ENCODE peak calls at places on chromosomes 1 and 21, in four cellular contexts. One of them, this sample, is unnamed.

GRCh38 chr21:42724226-42724920 is 71.0 kb downstream of the PDE9A start:
- DNase-seq in body of pancreas: peak
- DNase-seq in breast epithelium: no peak
- DNase-seq in cardiac fibroblast: peak
- DNase-seq in this sample: peak

GRCh38 chr1:111110197-111110899 is 29.5 kb downstream of the DRAM2 start:
- DNase-seq in body of pancreas: peak
- DNase-seq in breast epithelium: no peak
- DNase-seq in cardiac fibroblast: peak
- DNase-seq in this sample: peak

GRCh38 chr21:37145635-37146111 is 72.6 kb downstream of the TTC3 start:
- DNase-seq in body of pancreas: no peak
- DNase-seq in breast epithelium: no peak
- DNase-seq in cardiac fibroblast: peak
- DNase-seq in this sample: peak

GRCh38 chr1:32464191-32464715 is 619 bp upstream of the ZBTB8B start:
- DNase-seq in body of pancreas: peak
- DNase-seq in breast epithelium: no peak
- DNase-seq in cardiac fibroblast: no peak
- DNase-seq in this sample: peak

GRCh38 chr1:68485431-68486022 is 11.4 kb downstream of the DEPDC1 start:
- DNase-seq in body of pancreas: no peak
- DNase-seq in breast epithelium: no peak
- DNase-seq in cardiac fibroblast: no peak
- DNase-seq in this sample: no peak

GRCh38 chr1:169964206-169964605 is 70.5 kb upstream of the SCYL3 start:
- DNase-seq in body of pancreas: no peak
- DNase-seq in breast epithelium: no peak
- DNase-seq in cardiac fibroblast: no peak
- DNase-seq in this sample: no peak

GRCh38 chr1:155272466-155273133 is 704 bp downstream of the CLK2 start:
- DNase-seq in body of pancreas: no peak
- DNase-seq in breast epithelium: no peak
- DNase-seq in cardiac fibroblast: peak
- DNase-seq in this sample: peak

GRCh38 chr1:24386931-24387330 is 26.7 kb downstream of the STPG1 start:
- DNase-seq in body of pancreas: no peak
- DNase-seq in breast epithelium: peak
- DNase-seq in cardiac fibroblast: no peak
- DNase-seq in this sample: no peak

GRCh38 chr1:189141056-189141455 is 1336.6 kb downstream of the BRINP3 start:
- DNase-seq in body of pancreas: no peak
- DNase-seq in breast epithelium: no peak
- DNase-seq in cardiac fibroblast: no peak
- DNase-seq in this sample: no peak

GRCh38 chr21:44789880-44790279 is 11.7 kb downstream of the UBE2G2 start:
- DNase-seq in body of pancreas: no peak
- DNase-seq in breast epithelium: no peak
- DNase-seq in cardiac fibroblast: peak
- DNase-seq in this sample: peak

GRCh38 chr1:224980181-224980580 is 50.7 kb downstream of the DNAH14 start:
- DNase-seq in body of pancreas: no peak
- DNase-seq in breast epithelium: no peak
- DNase-seq in cardiac fibroblast: no peak
- DNase-seq in this sample: no peak

GRCh38 chr1:174445817-174446216 is 1.9 kb upstream of the GPR52 start:
- DNase-seq in body of pancreas: no peak
- DNase-seq in breast epithelium: no peak
- DNase-seq in cardiac fibroblast: no peak
- DNase-seq in this sample: no peak

GRCh38 chr1:159913451-159914192 is 11.7 kb downstream of the TAGLN2 start:
- DNase-seq in body of pancreas: peak
- DNase-seq in breast epithelium: no peak
- DNase-seq in cardiac fibroblast: no peak
- DNase-seq in this sample: no peak

GRCh38 chr1:59215766-59216291 is 81.1 kb upstream of the FGGY start:
- DNase-seq in body of pancreas: no peak
- DNase-seq in breast epithelium: no peak
- DNase-seq in cardiac fibroblast: no peak
- DNase-seq in this sample: no peak

GRCh38 chr1:51840743-51841461 is 37.6 kb downstream of the NRDC start:
- DNase-seq in body of pancreas: no peak
- DNase-seq in breast epithelium: no peak
- DNase-seq in cardiac fibroblast: no peak
- DNase-seq in this sample: no peak

GRCh38 chr1:151875419-151876097 is 22.0 kb upstream of the THEM5 start:
- DNase-seq in body of pancreas: no peak
- DNase-seq in breast epithelium: no peak
- DNase-seq in cardiac fibroblast: no peak
- DNase-seq in this sample: no peak

GRCh38 chr1:30749691-30750583 is 7.6 kb downstream of the LAPTM5 start:
- DNase-seq in body of pancreas: peak
- DNase-seq in breast epithelium: no peak
- DNase-seq in cardiac fibroblast: no peak
- DNase-seq in this sample: no peak

GRCh38 chr1:41476807-41477361 is 7.6 kb downstream of the EDN2 start:
- DNase-seq in body of pancreas: peak
- DNase-seq in breast epithelium: no peak
- DNase-seq in cardiac fibroblast: peak
- DNase-seq in this sample: no peak

GRCh38 chr1:5965586-5966131 is 26.6 kb downstream of the NPHP4 start:
- DNase-seq in body of pancreas: no peak
- DNase-seq in breast epithelium: no peak
- DNase-seq in cardiac fibroblast: no peak
- DNase-seq in this sample: no peak

GRCh38 chr1:159282118-159282517 is 20.0 kb upstream of the FCER1A start:
- DNase-seq in body of pancreas: no peak
- DNase-seq in breast epithelium: no peak
- DNase-seq in cardiac fibroblast: peak
- DNase-seq in this sample: no peak

GRCh38 chr1:40197656-40198055 is 36.5 kb downstream of the RLF start:
- DNase-seq in body of pancreas: no peak
- DNase-seq in breast epithelium: no peak
- DNase-seq in cardiac fibroblast: no peak
- DNase-seq in this sample: no peak

GRCh38 chr1:23869818-23870217 is 1.7 kb upstream of the FUCA1 start:
- DNase-seq in body of pancreas: no peak
- DNase-seq in breast epithelium: no peak
- DNase-seq in cardiac fibroblast: no peak
- DNase-seq in this sample: no peak

GRCh38 chr1:204366759-204367158 is 7.0 kb upstream of the PLEKHA6 start:
- DNase-seq in body of pancreas: no peak
- DNase-seq in breast epithelium: no peak
- DNase-seq in cardiac fibroblast: no peak
- DNase-seq in this sample: no peak

GRCh38 chr1:244106837-244107491 is 55.9 kb downstream of the ZBTB18 start:
- DNase-seq in body of pancreas: no peak
- DNase-seq in breast epithelium: no peak
- DNase-seq in cardiac fibroblast: no peak
- DNase-seq in this sample: no peak

GRCh38 chr1:12539705-12540579 is 78.1 kb downstream of the DHRS3 start:
- DNase-seq in body of pancreas: peak
- DNase-seq in breast epithelium: peak
- DNase-seq in cardiac fibroblast: peak
- DNase-seq in this sample: peak

GRCh38 chr1:44713321-44713781 is 17.6 kb downstream of the RNU5D-1 start:
- DNase-seq in body of pancreas: no peak
- DNase-seq in breast epithelium: no peak
- DNase-seq in cardiac fibroblast: no peak
- DNase-seq in this sample: no peak

GRCh38 chr21:41783476-41784150 is 16.8 kb upstream of the RIPK4 start:
- DNase-seq in body of pancreas: peak
- DNase-seq in breast epithelium: no peak
- DNase-seq in cardiac fibroblast: no peak
- DNase-seq in this sample: no peak

GRCh38 chr1:244138399-244138798 is 87.3 kb downstream of the ZBTB18 start:
- DNase-seq in body of pancreas: no peak
- DNase-seq in breast epithelium: no peak
- DNase-seq in cardiac fibroblast: no peak
- DNase-seq in this sample: no peak

GRCh38 chr1:219427989-219428388 is 184.9 kb downstream of the ZC3H11B start:
- DNase-seq in body of pancreas: no peak
- DNase-seq in breast epithelium: no peak
- DNase-seq in cardiac fibroblast: no peak
- DNase-seq in this sample: peak

GRCh38 chr1:18132022-18132706 is 24.6 kb downstream of the IGSF21 start:
- DNase-seq in body of pancreas: no peak
- DNase-seq in breast epithelium: no peak
- DNase-seq in cardiac fibroblast: no peak
- DNase-seq in this sample: no peak

GRCh38 chr21:44800103-44800502 is 1.5 kb downstream of the UBE2G2 start:
- DNase-seq in body of pancreas: no peak
- DNase-seq in breast epithelium: no peak
- DNase-seq in cardiac fibroblast: peak
- DNase-seq in this sample: no peak

GRCh38 chr1:42692461-42692860 is 10.2 kb downstream of the YBX1 start:
- DNase-seq in body of pancreas: peak
- DNase-seq in breast epithelium: no peak
- DNase-seq in cardiac fibroblast: no peak
- DNase-seq in this sample: no peak

GRCh38 chr1:148162363-148162762 is 10.3 kb upstream of the NBPF11 start:
- DNase-seq in body of pancreas: no peak
- DNase-seq in breast epithelium: no peak
- DNase-seq in cardiac fibroblast: no peak
- DNase-seq in this sample: no peak

GRCh38 chr1:17630048-17630830 is 90.7 kb downstream of the ARHGEF10L start:
- DNase-seq in body of pancreas: peak
- DNase-seq in breast epithelium: no peak
- DNase-seq in cardiac fibroblast: peak
- DNase-seq in this sample: no peak

GRCh38 chr1:208100906-208101305 is 143.3 kb downstream of the PLXNA2 start:
- DNase-seq in body of pancreas: no peak
- DNase-seq in breast epithelium: no peak
- DNase-seq in cardiac fibroblast: no peak
- DNase-seq in this sample: no peak

GRCh38 chr1:153699116-153699515 is 20.6 kb downstream of the NPR1 start:
- DNase-seq in body of pancreas: no peak
- DNase-seq in breast epithelium: no peak
- DNase-seq in cardiac fibroblast: peak
- DNase-seq in this sample: peak

GRCh38 chr1:172322219-172323061 is 98.0 kb upstream of the C1orf105 start:
- DNase-seq in body of pancreas: peak
- DNase-seq in breast epithelium: peak
- DNase-seq in cardiac fibroblast: peak
- DNase-seq in this sample: peak

GRCh38 chr1:44371206-44371605 is 16.1 kb upstream of the ERI3 start:
- DNase-seq in body of pancreas: no peak
- DNase-seq in breast epithelium: no peak
- DNase-seq in cardiac fibroblast: no peak
- DNase-seq in this sample: no peak

GRCh38 chr1:85616011-85616705 is 35.6 kb downstream of the CCN1 start:
- DNase-seq in body of pancreas: no peak
- DNase-seq in breast epithelium: no peak
- DNase-seq in cardiac fibroblast: no peak
- DNase-seq in this sample: no peak

DNA sequence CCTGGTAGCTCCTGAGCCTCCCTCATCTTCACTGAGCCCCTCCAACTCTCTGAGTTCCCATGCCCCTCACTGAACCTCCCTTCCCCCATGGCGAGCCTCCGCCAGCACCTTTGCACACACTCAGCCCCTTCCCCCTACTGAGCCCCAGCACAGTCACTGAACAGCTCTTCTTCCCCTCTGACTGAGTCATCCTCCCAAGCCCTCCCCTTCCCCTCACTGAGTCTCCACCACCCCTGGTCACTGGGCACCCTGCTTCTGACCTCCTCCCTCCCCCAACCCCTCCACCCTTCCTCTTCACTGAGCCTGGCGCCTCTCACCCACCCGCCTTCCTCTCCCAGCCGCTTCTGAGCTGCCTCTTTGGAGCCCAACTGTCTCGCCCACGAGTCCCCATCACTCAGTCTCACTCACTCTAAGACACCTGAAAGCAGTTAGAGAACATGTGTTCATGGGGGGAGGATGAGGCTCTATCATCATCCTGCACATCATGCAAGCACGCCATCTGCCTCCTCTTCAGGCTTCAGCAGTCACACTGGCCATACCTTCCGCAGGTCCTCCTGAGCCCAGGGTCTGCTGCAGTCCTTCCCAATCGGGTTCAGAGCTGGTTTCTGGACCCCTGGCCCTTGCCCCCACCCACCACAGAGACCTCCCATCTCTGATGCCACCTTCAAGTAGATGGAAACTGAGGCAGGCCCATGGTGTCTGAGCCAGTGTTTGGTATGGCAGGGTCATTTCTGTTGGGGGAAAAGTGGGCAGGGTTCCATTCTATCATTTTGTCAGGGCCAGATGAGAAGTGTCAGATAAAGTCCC is 2.0 kb upstream of the TRNP1 start:
- DNase-seq in body of pancreas: peak
- DNase-seq in breast epithelium: no peak
- DNase-seq in cardiac fibroblast: no peak
- DNase-seq in this sample: peak
- TF ChIP-seq CTCF in body of pancreas: no peak
- TF ChIP-seq CTCF in breast epithelium: no peak
- TF ChIP-seq CTCF in cardiac fibroblast: no peak
- TF ChIP-seq CTCF in this sample: peak

DNA sequence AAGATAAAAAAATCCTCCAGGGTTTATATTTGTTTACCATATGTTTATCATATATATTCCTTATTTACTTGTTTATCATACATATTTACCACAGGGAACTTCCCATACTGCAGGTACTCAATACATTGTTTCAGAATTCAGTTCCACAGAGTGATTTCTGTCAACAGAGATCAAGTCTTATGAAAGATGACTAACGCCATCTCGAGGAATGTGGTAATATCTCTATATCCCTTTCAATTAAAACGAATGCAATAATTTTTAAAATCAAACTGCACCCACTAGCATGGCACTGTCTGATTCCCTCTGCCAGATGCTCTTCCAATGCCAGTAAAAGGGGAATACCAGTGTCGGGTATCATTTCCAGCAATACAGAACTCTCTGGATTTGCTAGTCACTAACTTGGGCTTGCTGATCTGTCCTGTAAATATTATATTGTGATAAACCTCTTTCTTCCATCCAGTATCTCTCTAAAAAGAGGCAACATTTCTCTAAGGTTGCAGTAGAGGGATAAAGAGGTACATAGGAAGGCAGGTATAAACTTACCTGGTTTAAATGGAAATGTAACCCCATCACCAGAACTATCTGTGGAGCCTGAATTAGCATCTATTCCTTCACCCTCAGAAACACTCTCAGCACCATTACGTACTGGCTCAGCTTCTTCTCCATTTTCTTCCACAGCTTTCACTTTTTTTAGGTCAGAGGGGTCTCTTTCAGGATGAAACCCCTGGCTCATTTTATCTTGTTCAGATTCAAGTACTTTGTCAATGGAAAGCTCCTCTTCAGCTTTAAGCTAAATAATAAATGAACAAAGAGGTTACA is 112.3 kb upstream of the HP1BP3 start:
- DNase-seq in body of pancreas: no peak
- DNase-seq in breast epithelium: no peak
- DNase-seq in cardiac fibroblast: no peak
- DNase-seq in this sample: no peak
- H3K4me3 ChIP-seq in body of pancreas: no peak
- H3K4me3 ChIP-seq in breast epithelium: no peak
- H3K4me3 ChIP-seq in cardiac fibroblast: no peak
- H3K4me3 ChIP-seq in this sample: no peak

GRCh38 chr1:14366361-14367018 is 232.0 kb upstream of the KAZN start:
- DNase-seq in body of pancreas: no peak
- DNase-seq in breast epithelium: no peak
- DNase-seq in cardiac fibroblast: no peak
- DNase-seq in this sample: no peak
- TF ChIP-seq CTCF in body of pancreas: no peak
- TF ChIP-seq CTCF in breast epithelium: no peak
- TF ChIP-seq CTCF in cardiac fibroblast: no peak
- TF ChIP-seq CTCF in this sample: no peak

GRCh38 chr1:63073530-63074306 is 248.6 kb upstream of the FOXD3 start:
- DNase-seq in body of pancreas: peak
- DNase-seq in breast epithelium: no peak
- DNase-seq in cardiac fibroblast: no peak
- DNase-seq in this sample: peak
- H3K4me3 ChIP-seq in body of pancreas: no peak
- H3K4me3 ChIP-seq in breast epithelium: no peak
- H3K4me3 ChIP-seq in cardiac fibroblast: no peak
- H3K4me3 ChIP-seq in this sample: no peak

This sample was measured in foreskin fibroblast.